ENCODE peak calls at places on chromosomes 3 and 15, in nine cellular contexts. K is caudate nucleus; C is epithelial cell of prostate; I is ovary; P is small intestine; U is suprapubic skin; J is cardiac muscle cell; B is CD8-positive, alpha-beta T cell; H is fibroblast of lung. Z is an unnamed sample.

GRCh38 chr15:40902605-40903561 is 8.6 kb downstream of the VPS18 start:
- DNase-seq in K (no peak), C (no peak), I (no peak), P (no peak), U (no peak), J (no peak), B (no peak), H (no peak), Z (peak)

GRCh38 chr3:46109635-46110005 is 82.3 kb upstream of the XCR1 start:
- DNase-seq in K (no peak), C (no peak), I (no peak), P (no peak), U (no peak), J (no peak), B (no peak), H (peak), Z (no peak)

GRCh38 chr15:34709866-34710265 is 44.9 kb downstream of the GJD2 start:
- DNase-seq in K (no peak), C (no peak), I (no peak), P (no peak), U (no peak), J (no peak), B (no peak), H (peak), Z (no peak)

GRCh38 chr3:53269888-53270880 is 14.4 kb upstream of the TKT start:
- DNase-seq in K (peak), C (peak), I (peak), P (peak), U (peak), J (peak), B (no peak), H (peak), Z (peak)

GRCh38 chr15:22892333-22892732 is 53.9 kb downstream of the NIPA2 start:
- DNase-seq in K (no peak), C (no peak), I (no peak), P (no peak), U (no peak), J (peak), B (no peak), H (no peak), Z (peak)

GRCh38 chr15:39434751-39435238 is 146.1 kb upstream of the THBS1 start:
- DNase-seq in K (no peak), C (no peak), I (no peak), P (no peak), U (no peak), J (no peak), B (no peak), H (no peak), Z (no peak)

GRCh38 chr15:71588746-71589145 is 221.6 kb upstream of the NR2E3 start:
- DNase-seq in K (no peak), C (no peak), I (no peak), P (no peak), U (no peak), J (no peak), B (no peak), H (peak), Z (peak)

GRCh38 chr3:139480585-139480984 is 4.3 kb upstream of the RBP2 start:
- DNase-seq in K (no peak), C (no peak), I (no peak), P (no peak), U (no peak), J (no peak), B (no peak), H (no peak), Z (peak)

GRCh38 chr3:143084856-143085731 is 34.5 kb upstream of the CHST2 start:
- DNase-seq in K (no peak), C (no peak), I (no peak), P (no peak), U (no peak), J (no peak), B (no peak), H (no peak), Z (no peak)

GRCh38 chr3:13125092-13126015 is 52.1 kb upstream of the IQSEC1 start:
- DNase-seq in K (no peak), C (no peak), I (no peak), P (no peak), U (no peak), J (no peak), B (no peak), H (no peak), Z (peak)

GRCh38 chr3:82875401-82875800 is 1114.0 kb upstream of the GBE1 start:
- DNase-seq in K (no peak), C (no peak), I (no peak), P (no peak), U (no peak), J (no peak), B (no peak), H (no peak), Z (no peak)

GRCh38 chr3:108485146-108485545 is 25.2 kb downstream of the MYH15 start:
- DNase-seq in K (no peak), C (no peak), I (no peak), P (no peak), U (no peak), J (no peak), B (no peak), H (no peak), Z (peak)

GRCh38 chr3:169966086-169966950 is at the start of gene SEC62:
- DNase-seq in K (peak), C (peak), I (peak), P (peak), U (peak), J (peak), B (peak), H (peak), Z (peak)

GRCh38 chr15:82532383-82532990 is 7.8 kb downstream of the RPS17 start:
- DNase-seq in K (no peak), C (no peak), I (no peak), P (no peak), U (no peak), J (no peak), B (no peak), H (no peak), Z (peak)

GRCh38 chr3:129432671-129433070 is 4.2 kb upstream of the EFCAB12 start:
- DNase-seq in K (no peak), C (no peak), I (no peak), P (no peak), U (no peak), J (no peak), B (no peak), H (no peak), Z (no peak)
- H3K27ac ChIP-seq in K (no peak), C (no peak), I (no peak), P (no peak), U (no peak), J (no peak), B (no peak), H (no peak), Z (no peak)

DNA sequence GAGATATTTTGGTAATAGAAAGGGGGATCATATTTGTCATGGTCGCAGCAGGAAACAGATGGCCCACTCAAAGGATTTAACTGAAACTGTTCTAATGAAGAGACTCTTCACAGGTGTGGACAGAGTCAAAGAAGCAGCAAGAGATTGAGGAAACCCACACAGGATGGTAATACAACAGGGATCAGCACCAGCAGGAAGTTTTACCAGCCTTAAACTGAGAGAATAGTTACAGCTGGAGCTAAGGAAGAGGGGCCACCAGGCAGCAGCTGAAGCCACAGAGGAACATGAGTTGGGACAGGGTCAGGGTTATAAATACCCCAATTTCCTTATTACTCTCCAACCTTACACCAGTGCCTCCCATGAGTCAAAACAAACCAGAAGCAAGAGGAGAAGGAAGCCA is 131.8 kb upstream of the UBE2E2 start:
- DNase-seq in K (no peak), C (no peak), I (no peak), P (no peak), U (no peak), J (no peak), B (no peak), H (no peak), Z (no peak)
- H3K27ac ChIP-seq in K (no peak), C (no peak), I (no peak), P (no peak), U (no peak), J (no peak), B (no peak), H (no peak), Z (no peak)

DNA sequence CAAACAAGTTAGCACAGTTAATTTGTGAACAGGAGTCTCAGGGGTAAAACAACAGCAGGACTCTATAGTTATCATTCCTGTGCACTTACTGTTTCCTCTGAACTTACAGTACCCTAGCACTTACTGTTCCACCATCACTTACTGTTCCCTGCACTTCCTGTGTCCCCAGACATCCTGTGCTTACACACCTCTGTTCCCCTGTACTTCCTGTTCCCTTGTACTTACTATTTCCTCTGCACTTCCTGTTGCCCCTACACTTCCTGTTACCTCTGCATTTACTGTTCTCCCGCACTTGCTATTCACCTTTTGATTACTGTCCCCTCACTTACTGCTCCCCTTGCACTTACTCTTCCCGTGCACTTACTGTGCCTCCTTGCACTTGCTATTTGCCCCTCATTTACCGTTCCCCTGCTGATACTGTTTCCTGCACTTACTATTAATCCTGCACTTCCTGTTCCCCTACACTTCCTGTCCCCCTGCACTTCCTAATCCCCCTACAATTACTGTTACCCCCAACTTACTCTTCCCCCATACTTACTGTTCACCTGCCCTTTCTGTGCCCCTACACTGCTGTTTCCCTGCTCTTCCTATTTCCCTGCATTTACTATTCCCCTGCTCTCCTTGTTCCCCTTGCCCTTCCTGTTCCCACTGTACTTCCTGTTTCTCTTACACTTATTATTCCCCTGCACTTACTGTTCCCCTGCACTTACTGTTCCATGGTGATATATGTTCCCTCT is 30.3 kb downstream of the TPRA1 start:
- DNase-seq in K (no peak), C (no peak), I (no peak), P (no peak), U (no peak), J (no peak), B (no peak), H (peak), Z (no peak)
- H3K27ac ChIP-seq in K (no peak), C (no peak), I (no peak), P (no peak), U (no peak), J (no peak), B (no peak), H (no peak), Z (no peak)

GRCh38 chr3:172711457-172711800 is 562 bp upstream of the NCEH1 start:
- DNase-seq in K (no peak), C (no peak), I (no peak), P (peak), U (no peak), J (no peak), B (no peak), H (no peak), Z (no peak)
- H3K27ac ChIP-seq in K (peak), C (peak), I (peak), P (no peak), U (peak), J (no peak), B (peak), H (peak), Z (no peak)

DNA sequence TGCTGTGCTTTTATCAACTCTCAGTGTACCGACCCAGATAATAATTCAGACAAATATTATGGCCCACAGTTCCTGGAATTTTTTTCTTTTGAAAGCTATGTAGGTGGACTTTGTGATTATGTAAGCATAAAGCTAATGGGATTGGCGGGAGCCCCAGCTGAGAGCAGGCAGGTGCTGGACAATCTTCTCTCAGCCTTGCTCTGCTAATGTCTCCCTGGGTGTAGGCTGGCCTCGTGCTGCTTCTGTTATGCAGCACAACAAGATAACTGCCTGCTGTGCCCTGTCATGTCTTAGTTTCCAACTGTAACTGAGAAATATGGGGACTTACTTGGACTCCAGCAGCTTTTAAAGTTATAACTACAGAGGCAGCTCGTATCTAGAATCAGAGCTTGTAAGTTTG is 415.1 kb downstream of the PDCD6IP start:
- DNase-seq in K (no peak), C (no peak), I (no peak), P (peak), U (no peak), J (no peak), B (no peak), H (no peak), Z (no peak)
- H3K27ac ChIP-seq in K (no peak), C (no peak), I (no peak), P (no peak), U (no peak), J (no peak), B (no peak), H (no peak), Z (no peak)

GRCh38 chr3:38274864-38275649 is 7.0 kb upstream of the SLC22A14 start:
- DNase-seq in K (no peak), C (no peak), I (no peak), P (no peak), U (no peak), J (no peak), B (no peak), H (no peak), Z (no peak)

GRCh38 chr3:38276917-38277630 is 5.0 kb upstream of the SLC22A14 start:
- DNase-seq in K (no peak), C (no peak), I (no peak), P (no peak), U (no peak), J (no peak), B (no peak), H (no peak), Z (no peak)

GRCh38 chr3:38275658-38276057 is 6.4 kb upstream of the SLC22A14 start:
- DNase-seq in K (no peak), C (no peak), I (no peak), P (no peak), U (no peak), J (no peak), B (no peak), H (no peak), Z (no peak)

GRCh38 chr3:38278841-38279240 is 3.3 kb upstream of the SLC22A14 start:
- DNase-seq in K (no peak), C (no peak), I (no peak), P (no peak), U (no peak), J (no peak), B (no peak), H (no peak), Z (no peak)

DNA sequence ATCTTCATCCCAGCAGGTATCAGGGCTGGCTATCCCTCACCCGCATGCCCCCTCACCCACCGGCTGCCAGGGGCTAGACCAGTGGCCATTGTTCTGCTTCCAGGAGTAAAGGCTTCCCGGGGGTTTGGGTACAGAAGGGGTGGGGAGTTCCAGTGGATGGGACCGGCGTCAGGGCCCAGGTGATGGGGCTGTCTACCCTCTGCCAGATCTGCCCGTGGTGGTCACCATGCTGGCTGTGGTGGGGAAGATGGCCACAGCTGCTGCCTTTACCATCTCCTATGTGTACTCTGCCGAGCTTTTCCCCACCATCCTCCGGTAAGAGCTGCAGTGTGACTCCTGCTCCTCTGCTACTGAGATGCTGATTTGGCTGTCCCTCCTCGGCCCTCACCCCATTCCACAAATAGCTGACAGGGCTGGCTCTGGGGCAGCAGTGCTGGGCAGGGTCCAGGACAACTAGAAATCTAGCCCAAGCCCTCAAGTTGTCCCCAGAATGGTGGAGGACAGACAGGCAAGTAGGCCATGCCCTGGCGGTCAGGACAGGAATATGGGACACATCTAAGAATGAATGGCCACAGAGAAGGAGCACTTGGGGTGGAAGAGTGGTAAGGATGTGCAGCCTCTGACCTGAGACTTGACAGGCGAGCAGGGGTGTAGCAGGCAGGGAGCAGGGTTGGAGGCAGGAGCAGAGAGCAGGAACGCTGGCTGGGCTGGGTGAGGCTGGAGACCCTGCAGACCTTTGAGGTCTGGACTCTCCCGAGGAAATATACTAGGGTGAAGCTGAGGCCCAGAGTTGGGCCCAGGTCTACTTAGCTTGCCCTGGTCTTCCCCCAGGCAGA is 5.8 kb upstream of the SLC22A14 start:
- DNase-seq in K (no peak), C (no peak), I (no peak), P (no peak), U (no peak), J (no peak), B (no peak), H (no peak), Z (no peak)
- H3K27ac ChIP-seq in K (no peak), C (no peak), I (no peak), P (no peak), U (no peak), J (no peak), B (no peak), H (no peak), Z (no peak)

GRCh38 chr3:155312781-155313180 is 19.3 kb upstream of the STRIT1 start:
- DNase-seq in K (no peak), C (no peak), I (no peak), P (no peak), U (no peak), J (no peak), B (no peak), H (peak), Z (no peak)
- H3K27ac ChIP-seq in K (no peak), C (no peak), I (no peak), P (no peak), U (no peak), J (no peak), B (no peak), H (no peak), Z (no peak)

Z was measured in endodermal cell.